ENCODE peak calls at places on chromosomes 1 and 21, in six cellular contexts. F is neuronal stem cell, B is IMR-90, Q is H1, K is H9, E is mesenchymal stem cell. Z is an unnamed sample.

GRCh38 chr21:43814215-43815106 is 25.1 kb downstream of the RRP1 start:
- DNase-seq in B (no peak), F (no peak), K (peak), Q (peak), E (no peak), Z (peak)

GRCh38 chr1:159924025-159924790 is 1.1 kb downstream of the TAGLN2 start:
- DNase-seq in K (peak), B (peak), Q (no peak), F (no peak), E (peak), Z (peak)

GRCh38 chr1:177023710-177024109 is 140.8 kb downstream of the ASTN1 start:
- DNase-seq in B (no peak), F (no peak), K (no peak), Q (no peak), E (no peak), Z (no peak)

GRCh38 chr1:100868364-100868995 is 26.2 kb downstream of the EXTL2 start:
- DNase-seq in E (peak), Q (no peak), B (peak), F (peak), K (no peak), Z (peak)

GRCh38 chr1:14350197-14350596 is 248.3 kb upstream of the KAZN start:
- DNase-seq in K (no peak), B (no peak), Q (no peak), F (no peak), E (no peak), Z (no peak)

GRCh38 chr1:101237229-101237837 is 514 bp downstream of the S1PR1 start:
- DNase-seq in B (peak), E (peak), K (no peak), Q (no peak), F (no peak), Z (peak)

GRCh38 chr1:65832296-65832695 is 39.6 kb downstream of the PDE4B start:
- DNase-seq in E (no peak), Q (no peak), F (no peak), K (no peak), B (peak), Z (no peak)

GRCh38 chr1:247681288-247681897 is 1.9 kb upstream of the OR13G1 start:
- DNase-seq in E (peak), F (peak), K (peak), B (peak), Q (peak), Z (peak)

GRCh38 chr1:58583496-58583895 is 6.4 kb upstream of the TACSTD2 start:
- DNase-seq in K (no peak), F (no peak), B (no peak), E (no peak), Q (no peak), Z (no peak)

GRCh38 chr21:43209575-43210453 is 41.0 kb downstream of the CRYAA start:
- DNase-seq in K (peak), Q (no peak), E (peak), B (peak), F (no peak), Z (no peak)

GRCh38 chr1:215992620-215993019 is 425.5 kb downstream of the KCTD3 start:
- DNase-seq in B (peak), E (peak), F (peak), K (no peak), Q (no peak), Z (peak)

GRCh38 chr1:209620484-209620879 is 31.7 kb downstream of the LAMB3 start:
- DNase-seq in K (no peak), F (no peak), Q (no peak), B (peak), E (no peak), Z (no peak)

GRCh38 chr1:22350171-22350961 is 101.3 kb upstream of the ZBTB40 start:
- DNase-seq in B (no peak), K (peak), F (no peak), E (no peak), Q (peak), Z (peak)

GRCh38 chr1:226402615-226403521 is 5.0 kb downstream of the PARP1 start:
- DNase-seq in Q (no peak), B (no peak), F (no peak), K (peak), E (no peak), Z (no peak)

GRCh38 chr1:199550384-199551067 is 477.0 kb upstream of the NR5A2 start:
- DNase-seq in Q (no peak), B (peak), F (no peak), E (peak), K (no peak), Z (no peak)

GRCh38 chr21:46000182-46000730 is 18.7 kb downstream of the COL6A1 start:
- DNase-seq in F (no peak), B (no peak), K (peak), Q (no peak), E (no peak), Z (no peak)

GRCh38 chr1:174358786-174359453 is 88.8 kb upstream of the GPR52 start:
- DNase-seq in F (no peak), K (no peak), B (no peak), E (no peak), Q (no peak), Z (no peak)

GRCh38 chr1:107963601-107964396 is 1.2 kb downstream of the VAV3 start:
- DNase-seq in F (no peak), B (no peak), E (peak), K (peak), Q (peak), Z (peak)

GRCh38 chr21:29604096-29604495 is 305.4 kb downstream of the BACH1 start:
- DNase-seq in B (no peak), K (no peak), F (no peak), Q (no peak), E (no peak), Z (no peak)

GRCh38 chr1:198725090-198725489 is 86.2 kb downstream of the PTPRC start:
- DNase-seq in E (no peak), F (no peak), K (no peak), Q (no peak), B (peak), Z (no peak)

GRCh38 chr1:59434336-59434735 is 137.4 kb downstream of the FGGY start:
- DNase-seq in Q (no peak), K (no peak), E (peak), F (no peak), B (no peak), Z (peak)

GRCh38 chr1:36481771-36482723 is 666 bp downstream of the CSF3R start:
- DNase-seq in F (no peak), E (no peak), B (no peak), Q (no peak), K (no peak), Z (peak)

GRCh38 chr1:154747841-154748766 is 122.0 kb downstream of the KCNN3 start:
- DNase-seq in Q (no peak), F (no peak), E (peak), K (no peak), B (no peak), Z (no peak)

GRCh38 chr1:35171579-35171978 is 21.4 kb downstream of the SFPQ start:
- DNase-seq in B (no peak), Q (no peak), F (no peak), E (no peak), K (no peak), Z (no peak)

GRCh38 chr1:65952692-65953091 is 160.0 kb downstream of the PDE4B start:
- DNase-seq in B (peak), K (no peak), Q (no peak), F (no peak), E (peak), Z (no peak)

GRCh38 chr1:77370588-77371306 is 88.9 kb downstream of the AK5 start:
- DNase-seq in E (peak), B (peak), Q (no peak), K (no peak), F (no peak), Z (no peak)

GRCh38 chr1:26388791-26389445 is 16.4 kb upstream of the ZNF683 start:
- DNase-seq in F (no peak), E (no peak), Q (no peak), K (no peak), B (peak), Z (no peak)

GRCh38 chr1:202664083-202664482 is 46.2 kb downstream of the SYT2 start:
- DNase-seq in K (no peak), Q (no peak), E (no peak), F (no peak), B (peak), Z (no peak)

GRCh38 chr1:43058545-43059360 is 100.1 kb upstream of the SLC2A1 start:
- DNase-seq in Q (no peak), E (peak), B (peak), F (no peak), K (peak), Z (no peak)

GRCh38 chr1:162530985-162531319 is 30.6 kb upstream of the UAP1 start:
- DNase-seq in F (no peak), E (no peak), B (no peak), K (no peak), Q (no peak), Z (no peak)

GRCh38 chr1:151235235-151235634 is 19.3 kb upstream of the PSMD4 start:
- DNase-seq in E (no peak), F (no peak), Q (no peak), K (no peak), B (no peak), Z (no peak)

GRCh38 chr1:117122297-117123025 is 912 bp upstream of the TRIM45 start:
- DNase-seq in B (no peak), E (no peak), Q (no peak), F (peak), K (no peak), Z (peak)

GRCh38 chr1:34746785-34747637 is 7.8 kb upstream of the GJB5 start:
- DNase-seq in E (no peak), K (no peak), Q (no peak), F (no peak), B (no peak), Z (no peak)

GRCh38 chr1:50474859-50475809 is 51.9 kb upstream of the DMRTA2 start:
- DNase-seq in Q (peak), E (no peak), F (peak), K (peak), B (peak), Z (peak)

DNA sequence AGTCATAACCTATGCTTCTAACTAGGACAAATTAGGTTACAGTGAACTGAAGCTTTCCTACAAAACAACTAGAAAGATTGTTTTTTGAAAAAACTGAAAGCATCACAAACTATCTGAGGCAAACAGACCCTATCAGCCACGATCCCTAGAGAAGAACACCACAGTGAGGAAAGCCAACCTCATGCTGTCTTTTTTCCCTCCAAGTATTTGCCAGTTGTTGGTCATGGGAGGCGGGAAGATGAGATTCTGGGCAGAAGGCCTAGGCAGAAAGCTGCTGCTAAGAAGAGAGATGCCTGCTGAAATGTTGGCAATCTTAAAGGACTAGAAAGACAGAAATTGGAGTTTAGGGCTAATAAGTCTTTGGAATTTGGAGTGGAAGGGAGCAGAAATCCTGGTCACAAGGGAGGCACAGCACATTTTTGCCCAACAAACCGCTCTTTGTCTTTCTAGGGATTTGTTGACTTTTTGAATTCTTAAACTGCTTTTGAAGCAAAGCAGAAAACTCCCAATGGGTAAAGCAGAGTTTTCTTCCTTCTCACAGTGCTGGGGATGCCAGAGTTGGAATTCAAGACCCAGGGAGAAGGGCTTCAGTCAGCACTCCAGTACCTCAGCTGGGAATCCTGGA is 83.9 kb downstream of the MT1HL1 start:
- DNase-seq in B (no peak), F (no peak), K (no peak), E (no peak), Q (no peak), Z (no peak)
- H2BK15ac ChIP-seq in B (no peak), F (no peak), K (no peak), E (no peak), Q (no peak), Z (no peak)

DNA sequence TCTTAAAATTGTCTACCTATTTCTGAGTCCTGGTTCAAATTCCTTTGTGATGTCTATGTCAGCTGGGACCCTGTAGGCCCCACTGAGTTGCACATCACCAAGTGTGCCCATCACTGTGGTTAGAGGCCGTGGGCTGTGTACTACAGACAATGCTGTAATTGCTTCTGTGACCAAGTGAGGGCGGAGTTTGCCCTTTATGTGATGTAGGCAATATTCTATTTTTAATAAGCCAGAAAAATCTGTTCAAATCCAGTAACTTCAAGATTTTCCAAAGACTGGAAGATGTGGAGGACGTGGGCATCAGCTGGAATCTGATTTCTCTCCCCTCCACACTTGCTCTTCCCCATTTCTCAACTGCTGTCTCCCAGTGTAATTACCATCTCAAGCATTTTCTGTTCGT is 215.4 kb downstream of the PBX1 start:
- DNase-seq in B (no peak), E (peak), K (no peak), F (no peak), Q (no peak), Z (no peak)
- H3K27ac ChIP-seq in B (peak), E (no peak), K (no peak), F (no peak), Q (no peak), Z (no peak)

GRCh38 chr1:47598357-47598756 is 160.5 kb downstream of the FOXD2 start:
- DNase-seq in Q (no peak), B (no peak), K (peak), F (no peak), E (no peak), Z (no peak)

GRCh38 chr1:47594627-47595026 is 156.8 kb downstream of the FOXD2 start:
- DNase-seq in F (no peak), Q (no peak), B (no peak), E (no peak), K (no peak), Z (no peak)

GRCh38 chr1:47596328-47596727 is 158.5 kb downstream of the FOXD2 start:
- DNase-seq in E (no peak), B (no peak), Q (no peak), F (no peak), K (no peak), Z (no peak)

GRCh38 chr1:47599777-47600176 is 161.9 kb downstream of the FOXD2 start:
- DNase-seq in F (no peak), Q (no peak), E (no peak), K (no peak), B (no peak), Z (no peak)
- H2BK15ac ChIP-seq in F (no peak), Q (no peak), E (no peak), K (no peak), B (no peak), Z (no peak)

GRCh38 chr1:89599332-89599630 is 33.6 kb upstream of the LRRC8C start:
- DNase-seq in E (no peak), F (no peak), Q (no peak), K (no peak), B (no peak), Z (no peak)
- H3K27ac ChIP-seq in E (no peak), F (no peak), Q (no peak), K (no peak), B (no peak), Z (no peak)

DNA sequence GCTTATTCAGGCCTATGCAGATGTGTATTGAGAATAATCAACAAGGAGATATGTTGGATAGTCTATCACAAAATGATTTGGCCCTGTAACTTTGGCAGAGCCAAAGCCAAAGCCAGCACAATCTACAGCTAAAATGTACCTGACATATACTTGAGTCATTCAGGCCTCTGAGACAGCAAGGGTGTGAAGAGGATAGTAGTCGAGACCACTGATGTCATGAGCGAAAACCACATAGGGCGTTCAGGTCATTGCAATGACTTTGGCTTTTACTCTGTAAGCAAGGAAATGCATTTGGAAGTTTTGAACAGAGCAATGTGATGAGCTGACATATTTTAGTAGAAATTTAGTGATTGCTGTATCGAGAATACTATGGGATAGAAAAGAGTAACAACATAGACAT is 579.6 kb downstream of the AMY1C start:
- DNase-seq in K (no peak), E (no peak), B (no peak), F (no peak), Q (no peak), Z (no peak)
- H2BK15ac ChIP-seq in K (no peak), E (no peak), B (no peak), F (no peak), Q (no peak), Z (no peak)

GRCh38 chr1:8118031-8118451 is 91.9 kb upstream of the ERRFI1 start:
- DNase-seq in E (peak), K (no peak), B (no peak), Q (no peak), F (no peak), Z (peak)
- H3K27ac ChIP-seq in E (peak), K (no peak), B (peak), Q (no peak), F (no peak), Z (no peak)

GRCh38 chr1:161160763-161161162 is 1.5 kb downstream of the USP21 start:
- DNase-seq in K (no peak), E (no peak), Q (no peak), B (no peak), F (no peak), Z (no peak)

GRCh38 chr1:161157867-161158266 is 1.4 kb upstream of the USP21 start:
- DNase-seq in F (no peak), E (no peak), K (no peak), B (no peak), Q (no peak), Z (no peak)

GRCh38 chr1:161158316-161159016 is 834 bp upstream of the USP21 start:
- DNase-seq in B (no peak), Q (no peak), K (no peak), F (no peak), E (no peak), Z (no peak)

GRCh38 chr1:161159915-161160248 is 582 bp downstream of the USP21 start:
- DNase-seq in F (no peak), K (no peak), B (no peak), Q (no peak), E (no peak), Z (no peak)

GRCh38 chr1:161159087-161159914 is at the start of gene USP21:
- DNase-seq in F (peak), B (peak), E (peak), K (peak), Q (peak), Z (peak)
- H2BK15ac ChIP-seq in F (no peak), B (peak), E (peak), K (no peak), Q (peak), Z (no peak)

GRCh38 chr21:36508948-36509347 is 29.0 kb upstream of the CLDN14 start:
- DNase-seq in E (no peak), F (no peak), B (no peak), Q (no peak), K (no peak), Z (no peak)
- H3K27ac ChIP-seq in E (no peak), F (no peak), B (no peak), Q (no peak), K (no peak), Z (no peak)

DNA sequence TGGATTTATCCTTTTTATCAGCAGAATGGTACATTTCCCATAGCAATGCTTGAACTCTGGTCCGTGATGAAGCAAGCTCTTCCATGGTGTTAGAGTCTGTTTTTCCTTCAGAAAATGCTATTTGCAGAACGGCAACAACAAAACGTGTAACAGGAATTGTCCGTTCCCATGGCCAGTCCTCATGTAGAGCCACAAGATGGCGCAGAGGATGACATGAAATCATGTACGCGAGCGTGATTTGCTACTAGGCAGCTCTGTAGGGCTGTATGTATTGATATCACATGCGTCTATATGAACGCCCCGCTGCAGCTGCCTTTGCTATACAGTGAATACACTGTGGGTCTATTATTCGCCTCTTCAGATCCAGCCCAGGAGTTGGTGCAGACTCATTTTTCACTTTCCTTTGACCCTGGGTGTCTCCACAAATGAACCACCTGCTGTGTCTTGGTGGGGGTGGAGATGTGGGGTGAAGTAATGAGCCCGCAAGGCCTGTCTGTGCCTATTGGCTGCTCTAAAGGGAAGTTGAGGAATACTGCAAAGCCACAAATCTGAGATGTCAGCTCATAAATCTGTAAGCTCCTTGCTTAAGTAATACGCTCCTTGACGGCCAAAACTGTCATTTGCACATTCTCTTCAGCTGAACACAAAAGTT is 361.5 kb downstream of the KIF26B start:
- DNase-seq in K (no peak), B (peak), Q (no peak), F (no peak), E (no peak), Z (no peak)
- H2BK15ac ChIP-seq in K (no peak), B (no peak), Q (no peak), F (no peak), E (no peak), Z (no peak)

GRCh38 chr1:221247050-221247449 is 367.8 kb downstream of the HLX start:
- DNase-seq in B (no peak), F (no peak), Q (no peak), E (no peak), K (no peak), Z (no peak)

GRCh38 chr1:221254813-221255212 is 375.6 kb downstream of the HLX start:
- DNase-seq in Q (no peak), E (no peak), F (no peak), K (no peak), B (no peak), Z (no peak)

GRCh38 chr1:221256773-221257172 is 377.5 kb downstream of the HLX start:
- DNase-seq in Q (no peak), K (no peak), B (no peak), E (no peak), F (no peak), Z (no peak)

GRCh38 chr1:221246628-221247027 is 367.4 kb downstream of the HLX start:
- DNase-seq in E (no peak), K (no peak), F (no peak), Q (no peak), B (no peak), Z (no peak)

DNA sequence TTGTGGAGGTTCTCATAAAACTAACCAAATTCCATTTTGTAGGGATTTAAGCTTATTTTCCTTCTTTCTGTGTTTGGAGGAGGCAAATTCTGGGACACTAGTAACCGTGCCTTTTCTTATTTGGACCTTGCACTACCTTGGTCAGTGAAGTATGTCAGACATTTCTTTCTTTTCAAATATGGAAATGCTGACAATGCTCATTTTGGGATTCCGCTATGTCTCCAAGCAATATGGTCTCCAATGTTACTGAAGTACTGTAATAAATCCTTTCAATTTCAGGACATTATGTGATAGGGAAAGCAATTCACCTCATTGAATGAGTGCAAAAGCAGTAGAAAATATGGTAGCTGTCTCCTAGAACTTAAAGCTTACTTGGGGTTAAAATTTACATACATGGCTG is 372.3 kb downstream of the HLX start:
- DNase-seq in E (no peak), K (no peak), F (no peak), Q (no peak), B (no peak), Z (no peak)
- H3K27ac ChIP-seq in E (no peak), K (no peak), F (no peak), Q (no peak), B (no peak), Z (no peak)

Z was measured in mesendoderm.